ENCODE peak calls at places on chromosome 10, in ten cellular contexts. X is fibroblast of pulmonary artery; G is ascending aorta; D is Peyer's patch; R is stimulated activated CD4-positive, alpha-beta T cell treated with anti-CD3 and anti-CD28 coated beads, Interleukin-15, amount 100 ng/mL, for 24 hours; S is Calu3; T is choroid plexus epithelial cell; A is substantia nigra; N is WTC11; V is ureter. O is an unnamed sample.

GRCh38 chr10:52423369-52423768 is 109.3 kb downstream of the DKK1 start:
- DNase-seq in X (peak; percentile 22), G (no peak), D (no peak), R (no peak), S (no peak), T (peak; percentile 65), A (no peak), N (no peak), V (no peak), O (no peak)

GRCh38 chr10:32139223-32140073 is 83.2 kb upstream of the KIF5B start:
- DNase-seq in X (peak; percentile 95), G (peak; percentile 95), D (peak; percentile 69), R (peak; percentile 11), S (peak; percentile 85), T (peak; percentile 97), A (no peak), N (peak; percentile 74), V (peak; percentile 89), O (peak; percentile 28)

GRCh38 chr10:317219-317868 is 182.1 kb downstream of the ZMYND11 start:
- DNase-seq in X (peak; percentile 83), G (no peak), D (no peak), R (peak; percentile 7), S (no peak), T (peak; percentile 10), A (no peak), N (no peak), V (no peak), O (peak; percentile 83)

GRCh38 chr10:27959093-27959715 is 39.7 kb downstream of the ODAD2 start:
- DNase-seq in X (no peak), G (no peak), D (no peak), R (no peak), S (no peak), T (no peak), A (no peak), N (no peak), V (no peak), O (no peak)

GRCh38 chr10:14386202-14386593 is 55.5 kb upstream of the FRMD4A start:
- DNase-seq in X (peak; percentile 83), G (no peak), D (no peak), R (peak; percentile 69), S (peak; percentile 16), T (peak; percentile 80), A (no peak), N (no peak), V (no peak), O (peak; percentile 60)

GRCh38 chr10:69734797-69735468 is 66.8 kb upstream of the COL13A1 start:
- DNase-seq in X (no peak), G (no peak), D (no peak), R (peak; percentile 40), S (no peak), T (peak; percentile 50), A (no peak), N (no peak), V (no peak), O (peak; percentile 36)

GRCh38 chr10:94617389-94617944 is 66.1 kb upstream of the CYP2C18 start:
- DNase-seq in X (no peak), G (no peak), D (no peak), R (no peak), S (no peak), T (no peak), A (no peak), N (no peak), V (no peak), O (no peak)

GRCh38 chr10:34476607-34477006 is 338.5 kb downstream of the PARD3 start:
- DNase-seq in X (no peak), G (no peak), D (no peak), R (no peak), S (no peak), T (no peak), A (no peak), N (no peak), V (no peak), O (no peak)

GRCh38 chr10:99682752-99683151 is 23.4 kb downstream of the ENTPD7 start:
- DNase-seq in X (peak; percentile 12), G (no peak), D (no peak), R (no peak), S (no peak), T (peak; percentile 26), A (no peak), N (peak; percentile 11), V (no peak), O (peak; percentile 5)

O was measured in GM12865.